ENCODE peak calls at places on chromosome 5, in four cellular contexts. V is fibroblast of the aortic adventitia, F is type B pancreatic cell, N is LHCN-M2. W is an unnamed sample.

GRCh38 chr5:132050136-132050535 is 10.3 kb upstream of the IL3 start:
- DNase-seq in V (no peak), N (no peak), F (peak), W (no peak)

GRCh38 chr5:59099270-59099994 is 516.6 kb downstream of the RAB3C start:
- DNase-seq in N (peak), V (peak), F (no peak), W (peak)

GRCh38 chr5:959581-960531 is 48.7 kb upstream of the NKD2 start:
- DNase-seq in F (peak), N (no peak), V (no peak), W (no peak)

GRCh38 chr5:505946-506555 is 18.2 kb downstream of the SLC9A3 start:
- DNase-seq in V (no peak), N (no peak), F (no peak), W (no peak)

GRCh38 chr5:34914671-34915138 is 599 bp downstream of the RAD1 start:
- DNase-seq in N (peak), F (no peak), V (peak), W (peak)

GRCh38 chr5:151912360-151912759 is 12.3 kb downstream of the GLRA1 start:
- DNase-seq in N (no peak), V (peak), F (no peak), W (no peak)

GRCh38 chr5:133353741-133354140 is 258.6 kb downstream of the FSTL4 start:
- DNase-seq in F (no peak), V (no peak), N (no peak), W (no peak)

GRCh38 chr5:154086123-154086522 is 47.4 kb downstream of the MFAP3 start:
- DNase-seq in N (no peak), V (no peak), F (no peak), W (no peak)

GRCh38 chr5:124887223-124887622 is 140.8 kb upstream of the ZNF608 start:
- DNase-seq in N (no peak), F (no peak), V (no peak), W (peak)

GRCh38 chr5:43232943-43233833 is 41.2 kb downstream of the NIM1K start:
- DNase-seq in F (no peak), N (no peak), V (no peak), W (no peak)

GRCh38 chr5:148374693-148375360 is 8.9 kb upstream of the FBXO38 start:
- DNase-seq in V (peak), N (peak), F (no peak), W (peak)